ENCODE peak calls at places on chromosomes 3 and 15, in nine cellular contexts. C, Z, E, S, W, O, X, R and M are unnamed samples.

GRCh38 chr3:8539419-8539818 is 37.8 kb downstream of the LMCD1 start:
- DNase-seq in E (no peak), S (no peak), R (no peak), X (peak; percentile 38), Z (no peak), O (no peak), W (no peak), C (no peak), M (no peak)

GRCh38 chr3:171001957-171002694 is 24.4 kb downstream of the SLC2A2 start:
- DNase-seq in E (no peak), W (no peak), R (no peak), O (peak; percentile 98), C (no peak), S (peak; percentile 18), Z (no peak), X (no peak), M (no peak)

GRCh38 chr15:76217029-76217866 is 94.0 kb downstream of the ETFA start:
- DNase-seq in X (no peak), E (no peak), R (no peak), O (peak; percentile 87), C (no peak), W (peak; percentile 9), S (no peak), Z (no peak), M (no peak)

GRCh38 chr3:8490079-8490552 is 11.5 kb upstream of the LMCD1 start:
- DNase-seq in E (no peak), S (no peak), R (no peak), O (peak; percentile 86), C (no peak), Z (no peak), W (no peak), X (peak; percentile 98), M (no peak)

GRCh38 chr15:36432162-36432561 is 147.3 kb upstream of the CDIN1 start:
- DNase-seq in E (no peak), C (no peak), W (no peak), X (peak; percentile 50), Z (no peak), R (no peak), O (peak; percentile 70), S (no peak), M (no peak)

GRCh38 chr15:72907733-72908132 is 124.2 kb upstream of the ADPGK start:
- DNase-seq in E (no peak), Z (no peak), W (no peak), C (no peak), X (no peak), O (peak; percentile 1), R (peak; percentile 25), S (no peak), M (no peak)

GRCh38 chr3:53821631-53822068 is 24.6 kb downstream of the CHDH start:
- DNase-seq in R (peak; percentile 88), S (no peak), E (no peak), X (no peak), O (peak; percentile 71), W (no peak), Z (no peak), C (no peak), M (no peak)

GRCh38 chr3:134483195-134483890 is 2.4 kb downstream of the ANAPC13 start:
- DNase-seq in C (no peak), X (peak; percentile 58), E (no peak), Z (no peak), R (no peak), W (peak; percentile 67), O (peak; percentile 83), S (no peak), M (no peak)

GRCh38 chr3:130340766-130341165 is 4.7 kb upstream of the COL6A5 start:
- DNase-seq in E (no peak), C (no peak), W (no peak), S (no peak), X (no peak), R (no peak), Z (no peak), O (no peak), M (no peak)

GRCh38 chr3:127082066-127082465 is 99.2 kb downstream of the PLXNA1 start:
- DNase-seq in W (no peak), Z (no peak), O (no peak), C (no peak), R (no peak), X (no peak), S (no peak), E (no peak), M (no peak)

GRCh38 chr3:15268033-15268631 is 62.1 kb downstream of the CAPN7 start:
- DNase-seq in C (peak; percentile 76), W (peak; percentile 68), X (peak; percentile 57), Z (peak; percentile 88), S (peak; percentile 88), R (peak; percentile 94), O (peak; percentile 71), E (peak; percentile 90), M (peak; percentile 81)

GRCh38 chr3:13653631-13654279 is 104.8 kb downstream of the FBLN2 start:
- DNase-seq in R (no peak), S (no peak), E (no peak), C (no peak), O (no peak), Z (peak; percentile 42), W (no peak), X (no peak), M (no peak)

GRCh38 chr3:191220908-191221307 is 21.9 kb downstream of the OSTN start:
- DNase-seq in Z (no peak), X (no peak), O (no peak), C (no peak), S (no peak), E (no peak), W (no peak), R (no peak), M (no peak)

GRCh38 chr15:56028430-56028829 is 35.0 kb upstream of the NEDD4 start:
- DNase-seq in E (no peak), Z (no peak), O (no peak), C (no peak), S (no peak), W (no peak), X (no peak), R (no peak), M (no peak)

GRCh38 chr3:45507820-45508317 is 86.7 kb upstream of the LIMD1 start:
- DNase-seq in C (no peak), R (peak; percentile 32), Z (no peak), W (no peak), X (no peak), O (no peak), E (no peak), S (no peak), M (no peak)

GRCh38 chr3:154786724-154787123 is 293.4 kb upstream of the MME start:
- DNase-seq in X (no peak), C (no peak), O (no peak), R (no peak), W (no peak), Z (no peak), E (no peak), S (no peak), M (no peak)

GRCh38 chr3:160081958-160082533 is 93.4 kb downstream of the IL12A start:
- DNase-seq in Z (no peak), O (no peak), R (no peak), E (no peak), W (no peak), C (no peak), S (no peak), X (no peak), M (no peak)

GRCh38 chr3:177816667-177817208 is 619.5 kb upstream of the TBL1XR1 start:
- DNase-seq in O (peak; percentile 100), X (no peak), W (peak; percentile 20), E (no peak), C (no peak), R (no peak), S (no peak), Z (no peak), M (no peak)

GRCh38 chr15:52783191-52783829 is 6.8 kb downstream of the ONECUT1 start:
- DNase-seq in W (no peak), X (no peak), S (no peak), E (no peak), C (no peak), O (peak; percentile 17), Z (no peak), R (peak; percentile 23), M (no peak)

GRCh38 chr3:65303431-65303830 is 615.6 kb upstream of the ADAMTS9 start:
- DNase-seq in W (no peak), Z (no peak), O (no peak), X (no peak), R (no peak), E (no peak), S (no peak), C (no peak), M (no peak)

GRCh38 chr15:90994059-90994416 is 297 bp downstream of the PRC1 start:
- DNase-seq in X (no peak), E (no peak), W (no peak), R (peak; percentile 18), S (no peak), C (peak; percentile 13), O (no peak), Z (peak; percentile 23), M (peak; percentile 8)

GRCh38 chr15:31163769-31164572 is 62.4 kb upstream of the TRPM1 start:
- DNase-seq in S (no peak), O (peak; percentile 73), E (no peak), W (no peak), X (no peak), C (no peak), Z (no peak), R (no peak), M (no peak)

GRCh38 chr15:78565951-78566774 is 843 bp downstream of the CHRNA5 start:
- DNase-seq in R (no peak), W (peak; percentile 68), C (no peak), E (no peak), X (no peak), O (peak; percentile 27), S (peak; percentile 13), Z (no peak), M (no peak)

GRCh38 chr3:13655074-13655913 is 106.4 kb downstream of the FBLN2 start:
- DNase-seq in C (no peak), X (no peak), W (no peak), R (peak; percentile 37), Z (no peak), E (no peak), O (no peak), S (peak; percentile 21), M (peak; percentile 17)

GRCh38 chr3:186109897-186110803 is 1.3 kb upstream of the ETV5 start:
- DNase-seq in Z (no peak), W (no peak), S (no peak), R (peak; percentile 55), C (no peak), E (no peak), X (no peak), O (peak; percentile 53), M (no peak)

GRCh38 chr3:184029456-184029950 is 2.0 kb upstream of the HTR3D start:
- DNase-seq in X (no peak), S (no peak), Z (no peak), R (no peak), E (no peak), O (no peak), C (no peak), W (no peak), M (no peak)

GRCh38 chr3:54706783-54707182 is 221.1 kb downstream of the LRTM1 start:
- DNase-seq in Z (no peak), W (no peak), X (no peak), S (no peak), E (no peak), C (no peak), R (no peak), O (no peak), M (no peak)

GRCh38 chr3:42846682-42847522 is 28.8 kb downstream of the CYP8B1 start:
- DNase-seq in E (peak; percentile 56), C (no peak), X (no peak), Z (no peak), S (peak; percentile 26), R (peak; percentile 52), O (no peak), W (no peak), M (no peak)

GRCh38 chr3:12884104-12884742 is 42.9 kb upstream of the RPL32 start:
- DNase-seq in O (peak; percentile 13), X (peak; percentile 10), Z (no peak), E (peak; percentile 53), C (no peak), S (peak; percentile 37), R (no peak), W (no peak), M (no peak)

GRCh38 chr3:24129549-24129948 is 184.5 kb downstream of the NR1D2 start:
- DNase-seq in W (no peak), X (no peak), S (no peak), E (no peak), R (no peak), Z (no peak), O (no peak), C (no peak), M (no peak)

GRCh38 chr3:187041362-187042061 is 97.8 kb downstream of the RPL39L start:
- DNase-seq in Z (peak; percentile 73), S (no peak), O (peak; percentile 11), C (peak; percentile 34), X (no peak), W (no peak), R (no peak), E (no peak), M (peak; percentile 26)